ENCODE peak calls at places on chromosomes 12 and 14, in nine cellular contexts. Y is RWPE1, R is GM10248, V is GM20000, S is Calu3, K is AG09319, J is astrocyte of the cerebellum, U is choroid plexus epithelial cell, I is GM12878. N is an unnamed sample.

GRCh38 chr14:64234877-64235651 is 59.1 kb downstream of the ESR2 start:
- DNase-seq in R (no peak), U (peak; percentile 76), J (peak; percentile 67), Y (peak; percentile 31), K (no peak), V (no peak), S (no peak), I (no peak), N (no peak)

GRCh38 chr12:106246891-106247730 is 709 bp downstream of the CKAP4 start:
- DNase-seq in S (peak; percentile 64), K (no peak), Y (peak; percentile 56), R (peak; percentile 72), U (peak; percentile 70), V (peak; percentile 82), J (no peak), I (no peak), N (no peak)

GRCh38 chr12:57452937-57453509 is 2.1 kb upstream of the INHBE start:
- DNase-seq in S (peak; percentile 90), U (peak; percentile 88), R (peak; percentile 66), Y (peak; percentile 53), V (peak; percentile 69), I (no peak), K (peak; percentile 38), J (no peak), N (no peak)

GRCh38 chr12:112381421-112381897 is 772 bp downstream of the HECTD4 start:
- DNase-seq in K (no peak), U (peak; percentile 13), J (no peak), I (no peak), S (peak; percentile 34), Y (peak; percentile 20), R (peak; percentile 70), V (no peak), N (no peak)

GRCh38 chr12:98741615-98742265 is 96.7 kb downstream of the APAF1 start:
- DNase-seq in J (no peak), V (no peak), R (no peak), K (no peak), S (no peak), U (no peak), Y (no peak), I (no peak), N (no peak)

GRCh38 chr14:86035882-86036281 is 505.9 kb downstream of the FLRT2 start:
- DNase-seq in U (peak; percentile 37), Y (no peak), S (no peak), K (no peak), J (no peak), V (peak; percentile 8), R (peak; percentile 3), I (no peak), N (no peak)

GRCh38 chr12:105222326-105222655 is 13.7 kb downstream of the APPL2 start:
- DNase-seq in S (no peak), Y (no peak), R (no peak), I (no peak), K (no peak), U (no peak), V (no peak), J (no peak), N (no peak)

GRCh38 chr12:24197517-24197916 is 248.0 kb upstream of the SOX5 start:
- DNase-seq in U (no peak), I (no peak), R (no peak), S (no peak), V (no peak), K (no peak), Y (no peak), J (no peak), N (no peak)

GRCh38 chr12:19449814-19450213 is 10.5 kb downstream of the AEBP2 start:
- DNase-seq in I (no peak), U (no peak), V (no peak), S (no peak), Y (no peak), J (no peak), K (no peak), R (no peak), N (no peak)

GRCh38 chr14:60328588-60328987 is 79.6 kb downstream of the PPM1A start:
- DNase-seq in J (no peak), I (no peak), K (no peak), S (no peak), V (no peak), Y (no peak), R (no peak), U (no peak), N (no peak)
- TF ChIP-seq CTCF in J (no peak), I (no peak), K (no peak), S (no peak), V (no peak), Y (no peak), R (peak; percentile 1), U (no peak), N (peak; percentile 28)

GRCh38 chr12:71567562-71567961 is 96.1 kb downstream of the ZFC3H1 start:
- DNase-seq in R (no peak), V (no peak), I (no peak), S (no peak), K (no peak), U (no peak), Y (no peak), J (no peak), N (no peak)
- TF ChIP-seq CTCF in R (no peak), V (no peak), I (no peak), S (no peak), K (no peak), U (no peak), Y (no peak), J (no peak), N (no peak)

GRCh38 chr14:69522026-69522425 is 37.5 kb downstream of the PLEKHD1 start:
- DNase-seq in K (no peak), S (no peak), J (no peak), Y (no peak), R (no peak), U (no peak), V (no peak), I (no peak), N (no peak)
- TF ChIP-seq CTCF in K (no peak), S (no peak), J (no peak), Y (no peak), R (no peak), U (no peak), V (no peak), I (no peak), N (no peak)

GRCh38 chr12:109767456-109767855 is 53.8 kb downstream of the FAM222A start:
- DNase-seq in J (no peak), V (no peak), R (no peak), Y (no peak), K (no peak), S (no peak), U (no peak), I (no peak), N (no peak)

GRCh38 chr12:109768901-109769670 is 55.5 kb downstream of the FAM222A start:
- DNase-seq in I (no peak), R (no peak), U (no peak), S (no peak), Y (no peak), K (no peak), V (no peak), J (no peak), N (no peak)

GRCh38 chr12:109766251-109766778 is 52.7 kb downstream of the FAM222A start:
- DNase-seq in K (no peak), J (no peak), V (no peak), U (no peak), R (no peak), Y (no peak), I (no peak), S (no peak), N (no peak)

GRCh38 chr12:109770104-109770860 is 56.7 kb downstream of the FAM222A start:
- DNase-seq in S (no peak), I (no peak), V (no peak), R (no peak), Y (no peak), U (peak; percentile 16), K (no peak), J (no peak), N (no peak)

GRCh38 chr12:109767991-109768900 is 54.6 kb downstream of the FAM222A start:
- DNase-seq in R (no peak), J (no peak), U (no peak), V (no peak), Y (no peak), S (no peak), K (no peak), I (no peak), N (no peak)
- TF ChIP-seq CTCF in R (no peak), J (no peak), U (no peak), V (no peak), Y (no peak), S (no peak), K (no peak), I (no peak), N (no peak)

DNA sequence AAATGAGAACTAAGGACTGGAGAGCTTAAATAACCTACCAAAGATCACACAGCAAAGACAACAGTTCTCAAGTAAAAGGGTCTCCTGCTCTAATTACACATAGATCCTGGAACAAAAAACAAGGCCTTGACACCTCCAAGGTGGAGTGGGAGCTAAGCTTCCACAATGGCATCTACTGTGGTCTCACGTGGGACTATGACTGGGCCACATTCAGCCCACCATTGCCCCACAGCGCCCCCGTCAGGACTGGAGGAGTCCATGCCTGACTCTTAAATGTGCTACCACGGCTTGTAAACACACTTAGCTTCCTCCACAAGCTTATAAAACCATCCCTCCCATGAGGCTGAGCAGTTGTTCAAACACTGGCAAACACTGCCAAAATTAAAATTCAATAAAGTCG is 88.5 kb downstream of the GCH1 start:
- DNase-seq in J (no peak), U (no peak), Y (no peak), V (no peak), R (no peak), K (no peak), I (no peak), S (peak; percentile 21), N (no peak)
- TF ChIP-seq CTCF in J (no peak), U (peak; percentile 28), Y (no peak), V (no peak), R (no peak), K (no peak), I (peak; percentile 25), S (no peak), N (peak; percentile 40)

DNA sequence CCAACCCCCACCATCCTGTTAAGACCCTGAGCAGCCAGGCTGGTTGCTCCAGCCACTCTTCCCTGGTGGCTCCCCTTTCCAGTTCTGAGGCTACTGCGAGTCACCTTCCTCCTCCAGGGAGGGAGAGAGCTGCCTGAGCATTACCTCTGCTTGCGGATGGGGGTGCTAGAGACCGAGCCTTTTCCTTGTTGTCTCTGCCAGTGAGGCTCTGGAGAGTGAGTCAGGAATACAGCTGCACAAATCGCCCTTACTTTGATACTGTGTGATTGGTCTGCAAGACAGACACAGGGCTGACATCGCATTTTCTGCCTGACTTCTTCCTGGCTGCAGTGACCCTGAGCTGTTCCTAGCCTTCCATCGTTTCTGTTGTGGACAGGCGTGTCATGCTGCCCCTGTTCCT is 94.3 kb downstream of the SLC25A47 start:
- DNase-seq in U (peak; percentile 96), I (no peak), J (peak; percentile 78), Y (peak; percentile 90), K (peak; percentile 59), V (no peak), R (no peak), S (peak; percentile 77), N (no peak)
- TF ChIP-seq CTCF in U (peak; percentile 96), I (no peak), J (peak; percentile 92), Y (peak; percentile 56), K (peak; percentile 92), V (no peak), R (no peak), S (peak; percentile 50), N (peak; percentile 18)